ENCODE peak calls at places on chromosomes 5 and 9, in ten cellular contexts. D is IMR-90, H is stomach, C is RWPE1, K is foreskin fibroblast, Q is AG10803, Z is lower leg skin, U is kidney, B is fibroblast of lung, E is neural progenitor cell. I is an unnamed sample.

GRCh38 chr5:139384591-139385051 is 1.5 kb upstream of the SLC23A1 start:
- DNase-seq in D (no peak), H (no peak), C (no peak), K (no peak), Q (no peak), Z (peak; percentile 77), U (no peak), B (no peak), E (no peak), I (no peak)

GRCh38 chr5:172870261-172870806 is 36.3 kb downstream of the ERGIC1 start:
- DNase-seq in D (peak; percentile 97), H (no peak), C (peak; percentile 93), K (peak; percentile 93), Q (peak; percentile 85), Z (no peak), U (no peak), B (peak; percentile 85), E (no peak), I (peak; percentile 91)

GRCh38 chr9:88143179-88143578 is 4.9 kb upstream of the SPATA31C2 start:
- DNase-seq in D (no peak), H (no peak), C (no peak), K (no peak), Q (no peak), Z (no peak), U (no peak), B (no peak), E (no peak), I (no peak)

GRCh38 chr9:34993502-34994428 is 4.2 kb downstream of the DNAJB5 start:
- DNase-seq in D (peak; percentile 61), H (peak; percentile 35), C (no peak), K (peak; percentile 53), Q (peak; percentile 58), Z (peak; percentile 91), U (peak; percentile 89), B (peak; percentile 91), E (no peak), I (peak; percentile 17)

GRCh38 chr5:13740471-13740870 is 204.0 kb downstream of the DNAH5 start:
- DNase-seq in D (no peak), H (no peak), C (no peak), K (no peak), Q (no peak), Z (no peak), U (no peak), B (no peak), E (no peak), I (no peak)

GRCh38 chr9:72185561-72185960 is 36.3 kb downstream of the GDA start:
- DNase-seq in D (no peak), H (no peak), C (no peak), K (peak; percentile 1), Q (no peak), Z (no peak), U (no peak), B (no peak), E (no peak), I (peak; percentile 8)

GRCh38 chr5:24735284-24735683 is 90.5 kb upstream of the CDH10 start:
- DNase-seq in D (no peak), H (no peak), C (no peak), K (no peak), Q (no peak), Z (no peak), U (no peak), B (no peak), E (no peak), I (no peak)

GRCh38 chr5:960551-960950 is 48.1 kb upstream of the NKD2 start:
- DNase-seq in D (no peak), H (no peak), C (no peak), K (no peak), Q (no peak), Z (no peak), U (peak; percentile 54), B (no peak), E (no peak), I (no peak)

DNA sequence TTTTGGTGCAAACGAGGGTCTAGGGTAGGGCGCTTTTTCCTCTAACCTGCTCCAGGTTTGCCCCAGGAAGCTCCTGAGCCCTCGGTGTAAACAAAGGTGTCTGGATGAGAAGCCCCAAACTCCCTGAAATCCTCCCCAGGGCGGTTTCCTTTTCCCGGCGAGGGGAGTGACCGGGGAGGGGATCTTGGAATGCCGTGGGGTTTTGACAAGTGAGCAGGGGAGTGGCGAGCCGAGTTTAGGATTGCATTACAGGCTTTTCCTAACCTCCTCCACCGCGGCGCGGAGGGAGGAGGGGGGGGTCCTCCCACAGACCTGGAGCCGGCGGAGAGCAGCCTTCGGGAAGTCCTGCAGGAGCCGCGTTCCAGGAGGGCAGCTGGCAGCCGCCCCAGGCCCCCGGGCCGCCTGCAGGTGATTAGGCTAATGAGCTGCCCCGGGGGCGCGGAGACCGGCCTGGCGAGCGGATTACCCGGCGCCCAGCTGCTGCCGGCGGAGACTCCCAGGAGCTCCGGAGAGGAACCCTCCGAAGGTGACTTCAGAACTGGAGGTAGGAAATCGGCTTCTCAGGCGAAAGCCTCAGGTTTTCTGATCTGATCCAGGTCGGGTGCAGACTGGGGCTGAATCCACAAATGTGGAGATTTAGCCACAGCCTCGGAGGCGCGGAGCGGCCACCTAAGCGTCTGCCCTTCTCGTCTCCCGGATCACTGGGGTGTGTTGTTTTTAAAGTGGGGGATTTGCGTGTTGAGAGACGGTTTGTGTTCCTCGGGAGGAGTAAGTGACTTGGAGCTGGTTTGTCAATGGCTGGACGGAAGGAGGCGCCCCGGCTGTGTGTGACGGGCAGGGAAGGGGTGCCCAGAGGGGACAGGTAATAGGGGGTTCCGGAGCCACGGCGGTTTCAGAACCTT is 215.9 kb downstream of the PDZD2 start:
- DNase-seq in D (no peak), H (peak; percentile 50), C (peak; percentile 75), K (peak; percentile 29), Q (peak; percentile 3), Z (peak; percentile 89), U (peak; percentile 86), B (peak; percentile 21), E (peak; percentile 83), I (no peak)
- TF ChIP-seq CTCF in D (no peak), H (no peak), C (no peak), K (peak; percentile 23), Q (peak; percentile 23), Z (no peak), U (peak; percentile 12), B (peak; percentile 26), E (peak; percentile 39), I (peak; percentile 47)

GRCh38 chr5:9498541-9499497 is 47.1 kb downstream of the SEMA5A start:
- DNase-seq in D (peak; percentile 20), H (no peak), C (peak; percentile 33), K (peak; percentile 47), Q (no peak), Z (peak; percentile 62), U (no peak), B (peak; percentile 47), E (peak; percentile 76), I (peak; percentile 17)
- TF ChIP-seq CTCF in D (peak; percentile 41), H (no peak), C (peak; percentile 54), K (peak; percentile 26), Q (peak; percentile 32), Z (no peak), U (peak; percentile 26), B (peak; percentile 25), E (peak; percentile 75), I (peak; percentile 79)

GRCh38 chr5:154768207-154768606 is 13.0 kb downstream of the LARP1 start:
- DNase-seq in D (no peak), H (no peak), C (no peak), K (no peak), Q (no peak), Z (no peak), U (no peak), B (no peak), E (no peak), I (no peak)

GRCh38 chr5:154767537-154767936 is 12.4 kb downstream of the LARP1 start:
- DNase-seq in D (no peak), H (no peak), C (no peak), K (peak; percentile 46), Q (peak; percentile 32), Z (no peak), U (no peak), B (no peak), E (no peak), I (no peak)

GRCh38 chr5:154773314-154773713 is 18.1 kb downstream of the LARP1 start:
- DNase-seq in D (no peak), H (no peak), C (no peak), K (no peak), Q (no peak), Z (no peak), U (no peak), B (no peak), E (no peak), I (no peak)

GRCh38 chr5:154770111-154770510 is 14.9 kb downstream of the LARP1 start:
- DNase-seq in D (no peak), H (no peak), C (no peak), K (no peak), Q (no peak), Z (no peak), U (no peak), B (no peak), E (no peak), I (no peak)

GRCh38 chr5:154771383-154771901 is 16.3 kb downstream of the LARP1 start:
- DNase-seq in D (peak; percentile 92), H (no peak), C (no peak), K (peak; percentile 90), Q (peak; percentile 90), Z (no peak), U (no peak), B (peak; percentile 89), E (peak; percentile 58), I (peak; percentile 86)
- TF ChIP-seq CTCF in D (no peak), H (no peak), C (no peak), K (no peak), Q (peak; percentile 27), Z (no peak), U (no peak), B (no peak), E (peak; percentile 26), I (no peak)

GRCh38 chr9:110128664-110129329 is 79.2 kb downstream of the C9orf152 start:
- DNase-seq in D (no peak), H (no peak), C (no peak), K (no peak), Q (no peak), Z (no peak), U (no peak), B (no peak), E (no peak), I (no peak)
- TF ChIP-seq CTCF in D (no peak), H (no peak), C (no peak), K (no peak), Q (no peak), Z (no peak), U (no peak), B (no peak), E (no peak), I (no peak)

GRCh38 chr5:7849531-7850240 is 1.2 kb downstream of the CFAP90 start:
- DNase-seq in D (no peak), H (no peak), C (no peak), K (peak; percentile 25), Q (no peak), Z (peak; percentile 91), U (no peak), B (no peak), E (peak; percentile 75), I (no peak)
- TF ChIP-seq CTCF in D (no peak), H (no peak), C (peak; percentile 8), K (no peak), Q (no peak), Z (no peak), U (peak; percentile 25), B (peak; percentile 0), E (peak; percentile 41), I (peak; percentile 16)

I was measured in HFFc6.